ENCODE peak calls at places on chromosomes 3 and 15, in four cellular contexts. R is sigmoid colon, T is ovary, A is transverse colon. L is an unnamed sample.

GRCh38 chr3:151307131-151307530 is 9.5 kb downstream of the GPR87 start:
- DNase-seq in T (no peak), A (no peak), R (no peak), L (no peak)

GRCh38 chr15:64828985-64829384 is 3.5 kb upstream of the PIF1 start:
- DNase-seq in R (no peak), A (no peak), T (no peak), L (no peak)

GRCh38 chr3:16366581-16366980 is 101.6 kb downstream of the OXNAD1 start:
- DNase-seq in T (no peak), R (no peak), A (no peak), L (no peak)

GRCh38 chr3:42763023-42763422 is 10.0 kb downstream of the CCDC13 start:
- DNase-seq in A (no peak), R (no peak), T (no peak), L (no peak)

GRCh38 chr3:24956613-24957012 is 462.0 kb upstream of the THRB start:
- DNase-seq in A (no peak), T (no peak), R (no peak), L (no peak)

GRCh38 chr15:99707481-99708270 is 25.6 kb downstream of the LYSMD4 start:
- DNase-seq in T (no peak), R (no peak), A (no peak), L (no peak)

GRCh38 chr15:75081150-75081549 is 57.8 kb downstream of the PPCDC start:
- DNase-seq in T (no peak), A (no peak), R (peak), L (no peak)

GRCh38 chr15:48674876-48675275 is 29.4 kb upstream of the FBN1 start:
- DNase-seq in R (no peak), T (no peak), A (no peak), L (no peak)

GRCh38 chr3:189776163-189776824 is 145.1 kb downstream of the TP63 start:
- DNase-seq in T (no peak), R (no peak), A (no peak), L (no peak)

GRCh38 chr15:48493084-48493762 is 152.3 kb downstream of the FBN1 start:
- DNase-seq in R (peak), A (no peak), T (no peak), L (no peak)

GRCh38 chr15:57538822-57539221 is 52.9 kb upstream of the MYZAP start:
- DNase-seq in A (no peak), T (no peak), R (no peak), L (no peak)

GRCh38 chr15:36501063-36501678 is 78.3 kb upstream of the CDIN1 start:
- DNase-seq in T (no peak), A (no peak), R (no peak), L (no peak)

GRCh38 chr3:178474526-178474925 is 61.7 kb upstream of the KCNMB2 start:
- DNase-seq in A (no peak), R (no peak), T (no peak), L (no peak)

GRCh38 chr15:57462391-57462790 is 86.1 kb downstream of the CGNL1 start:
- DNase-seq in A (no peak), T (no peak), R (no peak), L (no peak)

GRCh38 chr3:52895416-52895815 is 1.9 kb downstream of the STIMATE start:
- DNase-seq in A (no peak), R (no peak), T (no peak), L (no peak)

GRCh38 chr3:39183231-39184080 is 8.9 kb downstream of the XIRP1 start:
- DNase-seq in T (no peak), A (no peak), R (peak), L (no peak)

GRCh38 chr3:177197934-177198484 is 727 bp upstream of the TBL1XR1 start:
- DNase-seq in T (no peak), R (no peak), A (no peak), L (no peak)

GRCh38 chr3:17078885-17079465 is 194.2 kb downstream of the PLCL2 start:
- DNase-seq in R (no peak), T (no peak), A (no peak), L (no peak)

GRCh38 chr3:185935465-185936263 is 2.1 kb downstream of the TRA2B start:
- DNase-seq in R (no peak), T (no peak), A (no peak), L (no peak)

GRCh38 chr3:178291971-178292370 is 244.3 kb upstream of the KCNMB2 start:
- DNase-seq in R (no peak), A (no peak), T (no peak), L (no peak)

GRCh38 chr15:40340038-40340739 is 550 bp downstream of the CCDC9B start:
- DNase-seq in T (peak), A (peak), R (peak), L (no peak)

GRCh38 chr3:18593231-18593630 is 168.1 kb upstream of the SATB1 start:
- DNase-seq in R (no peak), A (no peak), T (no peak), L (no peak)

GRCh38 chr3:54691230-54691900 is 236.5 kb downstream of the LRTM1 start:
- DNase-seq in R (no peak), A (no peak), T (no peak), L (no peak)

GRCh38 chr3:194579091-194579606 is 54.1 kb downstream of the TMEM44 start:
- DNase-seq in A (no peak), T (no peak), R (no peak), L (no peak)

GRCh38 chr15:90101969-90102890 is at the start of gene IDH2:
- DNase-seq in A (peak), R (peak), T (peak), L (no peak)

GRCh38 chr15:84821501-84822021 is 4.4 kb downstream of the ALPK3 start:
- DNase-seq in T (peak), A (no peak), R (no peak), L (peak)

GRCh38 chr3:187040637-187041361 is 98.5 kb downstream of the RPL39L start:
- DNase-seq in T (no peak), A (no peak), R (no peak), L (no peak)

GRCh38 chr3:121545564-121546455 is at the start of gene POLQ:
- DNase-seq in T (peak), R (peak), A (peak), L (peak)

GRCh38 chr3:71006810-71007785 is 576.4 kb downstream of the FOXP1 start:
- DNase-seq in T (no peak), R (no peak), A (no peak), L (no peak)

GRCh38 chr3:10371167-10371566 is 50.3 kb upstream of the SEC13 start:
- DNase-seq in R (no peak), A (no peak), T (no peak), L (no peak)

GRCh38 chr3:37029516-37030163 is 36.3 kb downstream of the MLH1 start:
- DNase-seq in R (no peak), T (no peak), A (no peak), L (no peak)

GRCh38 chr3:9249273-9250192 is at the start of gene SRGAP3:
- DNase-seq in T (peak), A (peak), R (peak), L (peak)
- TF ChIP-seq EP300 in T (no peak), A (no peak), R (no peak), L (no peak)

DNA sequence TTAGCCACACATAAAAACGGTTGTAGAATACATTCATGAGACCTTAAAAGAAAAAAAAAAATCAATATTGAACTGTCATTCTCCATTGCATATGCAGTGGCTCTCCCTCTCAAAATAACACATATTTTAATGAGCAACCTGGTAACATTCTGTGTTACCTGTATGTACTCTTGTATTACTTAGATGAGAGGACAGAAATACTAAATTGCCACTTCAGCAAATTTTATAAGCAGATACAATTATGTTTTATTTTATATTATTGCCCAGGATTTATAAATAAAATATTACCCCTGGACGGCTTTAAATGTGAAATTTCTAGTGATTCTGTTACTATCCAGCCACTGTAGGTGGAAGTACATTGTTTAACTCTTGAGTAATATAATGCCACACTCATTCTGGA is 463.2 kb upstream of the ROBO1 start:
- DNase-seq in T (no peak), A (no peak), R (no peak), L (no peak)
- TF ChIP-seq EP300 in T (no peak), A (no peak), R (no peak), L (no peak)

GRCh38 chr3:23776352-23776891 is 29.3 kb upstream of the UBE2E1 start:
- DNase-seq in T (no peak), R (no peak), A (no peak), L (no peak)
- TF ChIP-seq EP300 in T (no peak), R (no peak), A (no peak), L (no peak)

GRCh38 chr3:13058346-13059120 is 14.7 kb downstream of the IQSEC1 start:
- DNase-seq in R (no peak), T (no peak), A (no peak), L (no peak)

GRCh38 chr3:13060341-13060910 is 12.8 kb downstream of the IQSEC1 start:
- DNase-seq in A (no peak), T (no peak), R (no peak), L (no peak)

GRCh38 chr3:13054705-13055285 is 18.4 kb downstream of the IQSEC1 start:
- DNase-seq in T (no peak), R (no peak), A (no peak), L (no peak)

GRCh38 chr3:13055634-13056033 is 17.6 kb downstream of the IQSEC1 start:
- DNase-seq in A (no peak), T (no peak), R (no peak), L (no peak)

GRCh38 chr3:13057641-13058040 is 15.6 kb downstream of the IQSEC1 start:
- DNase-seq in A (no peak), R (no peak), T (no peak), L (no peak)
- TF ChIP-seq EP300 in A (no peak), R (no peak), T (no peak), L (no peak)

DNA sequence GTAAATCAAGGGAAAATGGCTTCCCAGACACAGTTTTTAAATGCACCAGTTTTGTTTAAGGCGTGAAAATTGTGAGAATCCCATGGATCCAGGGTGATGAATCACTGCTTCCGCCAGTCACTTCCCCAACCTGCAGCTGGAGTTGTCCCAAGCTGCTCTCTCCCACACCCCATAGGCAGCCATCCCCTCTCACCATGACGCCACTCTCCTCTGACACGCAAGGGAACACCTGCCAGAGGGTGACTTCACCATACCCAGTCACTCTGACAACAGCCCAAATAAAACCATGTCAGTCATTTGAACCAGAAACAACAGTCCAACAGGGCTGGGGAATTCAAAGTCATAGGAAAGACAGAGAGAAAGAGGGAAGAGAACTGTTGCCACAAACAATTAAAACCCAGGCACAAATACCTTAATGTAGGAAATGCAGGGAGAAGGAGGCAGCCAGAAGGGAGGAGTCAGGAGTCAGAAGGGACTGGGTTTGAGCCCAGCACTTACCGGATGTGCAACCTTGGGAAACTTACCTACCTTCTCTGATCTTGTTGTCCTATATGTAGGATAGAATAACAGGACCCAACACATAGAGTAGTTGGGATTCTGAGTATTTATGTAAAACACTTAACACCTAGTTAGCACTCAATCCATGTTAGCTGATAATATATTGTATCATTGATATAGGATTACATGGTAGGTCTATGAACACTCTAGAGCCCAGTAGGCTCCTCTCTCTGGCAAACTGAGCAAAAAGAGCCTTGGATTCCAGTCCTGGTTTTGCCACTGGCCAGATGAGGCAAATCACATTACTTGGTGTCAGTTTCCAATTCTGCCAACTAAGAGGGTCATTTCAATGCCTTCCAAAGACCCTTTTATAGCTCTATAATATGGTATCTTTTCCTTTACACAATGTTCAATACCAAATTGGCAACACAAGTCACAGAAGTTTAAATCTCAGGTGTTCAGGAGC is 326.3 kb upstream of the ICE2 start:
- DNase-seq in A (no peak), R (no peak), T (no peak), L (peak)
- TF ChIP-seq EP300 in A (no peak), R (no peak), T (no peak), L (no peak)

GRCh38 chr3:7070461-7070860 is 209.5 kb downstream of the GRM7 start:
- DNase-seq in R (no peak), T (no peak), A (no peak), L (no peak)
- TF ChIP-seq EP300 in R (no peak), T (no peak), A (no peak), L (no peak)

GRCh38 chr3:115658032-115658336 is 34.7 kb downstream of the GAP43 start:
- DNase-seq in A (no peak), T (no peak), R (no peak), L (no peak)

GRCh38 chr3:115659861-115660260 is 36.6 kb downstream of the GAP43 start:
- DNase-seq in R (no peak), A (no peak), T (no peak), L (no peak)

GRCh38 chr3:115657168-115657567 is 33.9 kb downstream of the GAP43 start:
- DNase-seq in R (no peak), T (no peak), A (no peak), L (no peak)

GRCh38 chr3:115659253-115659652 is 35.9 kb downstream of the GAP43 start:
- DNase-seq in A (no peak), T (no peak), R (no peak), L (no peak)

GRCh38 chr3:115658337-115659181 is 35.2 kb downstream of the GAP43 start:
- DNase-seq in R (peak), A (peak), T (peak), L (peak)
- TF ChIP-seq EP300 in R (no peak), A (no peak), T (no peak), L (no peak)

GRCh38 chr15:31954364-31954763 is 76.0 kb upstream of the CHRNA7 start:
- DNase-seq in T (no peak), R (no peak), A (no peak), L (no peak)
- TF ChIP-seq EP300 in T (no peak), R (no peak), A (no peak), L (no peak)